ENCODE peak calls at places on chromosome 7, in seven cellular contexts. D is GM10248; Z is NCI-H82; P is activated gamma-delta T cell treated with Interleukin-2 at 50 U/mL for 16 hours; N is activated T-cell treated with anti-CD3 and anti-CD28 coated beads, Interleukin-2, amount 50 U/mL, for 4 hours; K is AG04450; T is GM18507. R is an unnamed sample.

GRCh38 chr7:48183370-48183743 is 12.1 kb downstream of the ABCA13 start:
- DNase-seq in K (no peak), Z (peak), D (no peak), N (no peak), T (no peak), P (no peak), R (no peak)

GRCh38 chr7:90172121-90172520 is 17.9 kb downstream of the STEAP1 start:
- DNase-seq in D (no peak), K (no peak), P (no peak), N (no peak), T (no peak), Z (no peak), R (no peak)

GRCh38 chr7:22355620-22356009 is 1.3 kb downstream of the RAPGEF5 start:
- DNase-seq in N (no peak), P (no peak), D (peak), Z (no peak), T (no peak), K (no peak), R (no peak)

GRCh38 chr7:75536940-75537538 is 44.9 kb downstream of the SPDYE5 start:
- DNase-seq in T (no peak), N (no peak), D (no peak), P (no peak), Z (no peak), K (no peak), R (no peak)

GRCh38 chr7:18903676-18904075 is 213.8 kb downstream of the TWIST1 start:
- DNase-seq in K (no peak), Z (no peak), T (no peak), D (no peak), N (no peak), P (no peak), R (no peak)

GRCh38 chr7:96034940-96035727 is 262.8 kb downstream of the DYNC1I1 start:
- DNase-seq in T (no peak), D (no peak), P (no peak), N (no peak), Z (no peak), K (no peak), R (no peak)

GRCh38 chr7:69067397-69067796 is 530.9 kb upstream of the AUTS2 start:
- DNase-seq in P (no peak), T (no peak), K (no peak), D (no peak), N (no peak), Z (peak), R (peak)

GRCh38 chr7:32583791-32584190 is 88.5 kb downstream of the AVL9 start:
- DNase-seq in N (no peak), P (no peak), Z (peak), K (peak), D (no peak), T (no peak), R (no peak)

GRCh38 chr7:105890290-105890997 is 14.0 kb upstream of the ATXN7L1 start:
- DNase-seq in N (peak), Z (no peak), P (no peak), D (no peak), T (no peak), K (no peak), R (no peak)

GRCh38 chr7:2022021-2022409 is 210.7 kb downstream of the MAD1L1 start:
- DNase-seq in D (no peak), N (no peak), K (no peak), Z (no peak), P (no peak), T (no peak), R (no peak)

GRCh38 chr7:71486414-71486813 is 354.5 kb downstream of the GALNT17 start:
- DNase-seq in D (no peak), N (no peak), P (no peak), K (no peak), Z (no peak), T (no peak), R (no peak)

GRCh38 chr7:36115448-36116321 is 37.4 kb upstream of the EEPD1 start:
- DNase-seq in P (no peak), Z (peak), T (peak), D (peak), K (peak), N (peak), R (peak)

GRCh38 chr7:100465702-100466311 is 1.7 kb upstream of the SPACDR start:
- DNase-seq in T (no peak), N (no peak), Z (peak), K (no peak), D (peak), P (no peak), R (peak)

GRCh38 chr7:152436279-152437147 is 710 bp upstream of the KMT2C start:
- DNase-seq in Z (peak), P (peak), N (peak), T (peak), K (peak), D (peak), R (peak)

GRCh38 chr7:115230882-115231508 is 309.1 kb downstream of the MDFIC start:
- DNase-seq in D (no peak), Z (peak), T (no peak), K (peak), P (no peak), N (no peak), R (peak)

GRCh38 chr7:130758429-130759056 is 24.5 kb upstream of the KLF14 start:
- DNase-seq in D (peak), Z (peak), N (no peak), K (peak), P (no peak), T (peak), R (peak)

GRCh38 chr7:16416289-16417282 is 4.8 kb downstream of the CRPPA start:
- DNase-seq in Z (no peak), P (no peak), N (no peak), D (no peak), K (no peak), T (no peak), R (no peak)

GRCh38 chr7:116836080-116836479 is 26.3 kb upstream of the CAPZA2 start:
- DNase-seq in P (no peak), N (no peak), Z (no peak), D (no peak), K (no peak), T (no peak), R (no peak)

GRCh38 chr7:137081276-137081675 is 212.8 kb downstream of the CHRM2 start:
- DNase-seq in Z (no peak), N (no peak), T (no peak), P (no peak), D (no peak), K (no peak), R (no peak)

GRCh38 chr7:151993977-151994676 is 31.3 kb upstream of the GALNT11 start:
- DNase-seq in T (no peak), P (no peak), D (no peak), Z (no peak), K (no peak), N (no peak), R (peak)

R was measured in cardiac muscle cell.